ENCODE peak calls at places on chromosomes 16 and 17, in four cellular contexts. Y is prostate gland, Q is GM12892, A is HCT116. O is an unnamed sample.

GRCh38 chr16:77877712-77878111 is 89.3 kb downstream of the VAT1L start:
- DNase-seq in Y (no peak), Q (no peak), A (peak; percentile 56), O (no peak)

GRCh38 chr16:69859105-69859969 is 91.8 kb upstream of the CLEC18A start:
- DNase-seq in Y (no peak), Q (no peak), A (peak; percentile 33), O (no peak)

GRCh38 chr16:17432902-17433576 is 37.7 kb downstream of the XYLT1 start:
- DNase-seq in Y (no peak), Q (no peak), A (no peak), O (no peak)

GRCh38 chr17:73335591-73336503 is 24.0 kb upstream of the CDC42EP4 start:
- DNase-seq in Y (no peak), Q (no peak), A (no peak), O (no peak)

GRCh38 chr17:40419559-40420331 is 2.0 kb upstream of the TOP2A start:
- DNase-seq in Y (no peak), Q (no peak), A (no peak), O (no peak)

GRCh38 chr17:76700627-76701470 is 9.9 kb downstream of the MXRA7 start:
- DNase-seq in Y (peak; percentile 53), Q (no peak), A (no peak), O (peak; percentile 91)

GRCh38 chr16:9040766-9041430 is 50.5 kb upstream of the HAPSTR1 start:
- DNase-seq in Y (no peak), Q (no peak), A (no peak), O (no peak)

GRCh38 chr17:32350662-32351418 is 883 bp downstream of the ZNF207 start:
- DNase-seq in Y (no peak), Q (peak; percentile 23), A (no peak), O (no peak)

GRCh38 chr17:28612936-28613872 is 781 bp downstream of the RSKR start:
- DNase-seq in Y (no peak), Q (no peak), A (no peak), O (no peak)

GRCh38 chr17:78253946-78254672 is 22.7 kb downstream of the TMEM235 start:
- DNase-seq in Y (peak; percentile 77), Q (peak; percentile 83), A (peak; percentile 28), O (peak; percentile 89)

GRCh38 chr17:15494821-15495220 is 27.4 kb upstream of the CDRT4 start:
- DNase-seq in Y (no peak), Q (no peak), A (no peak), O (no peak)

GRCh38 chr17:3722716-3723115 is 987 bp upstream of the HASPIN start:
- DNase-seq in Y (no peak), Q (no peak), A (no peak), O (no peak)

GRCh38 chr17:67449885-67450755 is 73.0 kb downstream of the PITPNC1 start:
- DNase-seq in Y (no peak), Q (no peak), A (no peak), O (no peak)
- TF ChIP-seq POLR2AphosphoS5 in Y (no peak), Q (no peak), A (no peak), O (no peak)

DNA sequence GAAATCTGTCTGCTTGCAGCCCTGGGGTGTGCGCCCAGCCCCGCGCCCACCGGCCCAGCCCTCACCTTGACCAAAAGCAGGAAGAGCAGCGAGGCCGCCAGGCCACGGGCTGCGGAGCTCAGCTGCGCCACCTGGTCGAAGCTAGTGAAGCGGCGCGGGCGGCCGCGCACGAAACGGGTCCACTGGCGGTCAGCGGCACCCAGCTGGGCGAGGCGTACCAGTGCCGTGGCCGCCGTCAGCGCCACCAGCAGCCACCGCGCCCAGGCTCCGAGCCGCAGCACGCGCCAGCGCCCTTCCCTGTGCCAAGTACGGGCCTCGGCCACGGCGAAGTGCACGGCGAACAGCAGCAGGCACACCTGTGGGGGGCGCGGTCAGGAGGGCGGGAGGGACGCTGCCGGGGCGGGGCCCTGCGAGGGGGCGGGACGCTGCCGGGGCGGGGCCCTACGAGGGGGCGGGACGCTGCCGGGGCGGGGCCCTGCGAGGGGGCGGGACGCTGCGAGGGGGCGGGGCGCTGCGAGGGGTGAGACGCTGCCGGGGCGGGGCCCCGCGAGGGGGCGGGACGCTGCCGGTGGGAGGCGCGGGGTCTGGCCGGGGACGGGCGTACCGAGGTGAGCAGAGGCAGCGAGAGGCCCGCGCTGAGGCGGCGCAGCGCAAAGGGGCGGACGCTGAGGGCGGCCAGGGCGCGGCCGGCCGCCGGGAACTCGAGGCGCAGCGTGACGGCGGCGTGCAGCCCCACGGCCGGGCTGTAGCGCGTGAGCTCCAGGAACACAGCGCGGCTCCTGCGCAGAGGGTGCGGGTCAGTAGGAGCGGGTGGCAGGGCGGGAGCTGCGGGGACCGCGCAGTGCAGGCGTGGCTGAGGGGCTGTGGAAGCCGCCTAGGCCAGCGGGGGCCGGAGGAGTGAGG is 43.3 kb downstream of the TSC2 start:
- DNase-seq in Y (peak; percentile 81), Q (no peak), A (peak; percentile 66), O (no peak)
- TF ChIP-seq POLR2AphosphoS5 in Y (no peak), Q (no peak), A (peak; percentile 62), O (peak; percentile 32)

DNA sequence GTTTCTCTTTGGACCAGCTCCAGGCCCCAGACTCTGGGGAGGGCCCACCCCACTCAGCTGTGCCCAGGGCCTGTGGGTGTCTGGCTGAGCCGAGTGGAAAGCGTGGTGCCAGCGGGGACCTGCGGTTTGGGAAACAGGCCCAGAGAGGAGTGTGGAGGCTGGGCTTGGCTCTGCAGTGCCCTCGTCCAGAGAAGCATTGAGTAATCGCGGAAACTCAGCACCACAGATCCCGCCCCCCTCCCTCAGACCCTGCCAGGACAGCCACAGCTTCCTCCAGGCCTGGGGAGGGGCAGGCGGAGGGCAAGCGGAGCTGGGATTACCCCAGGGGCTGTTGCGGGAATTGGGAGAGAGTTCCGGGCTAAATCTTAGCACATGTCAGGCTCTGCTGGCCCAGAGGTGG is 14.6 kb upstream of the PITPNA start:
- DNase-seq in Y (peak; percentile 89), Q (no peak), A (no peak), O (peak; percentile 96)
- TF ChIP-seq POLR2AphosphoS5 in Y (peak; percentile 95), Q (no peak), A (no peak), O (peak; percentile 68)

DNA sequence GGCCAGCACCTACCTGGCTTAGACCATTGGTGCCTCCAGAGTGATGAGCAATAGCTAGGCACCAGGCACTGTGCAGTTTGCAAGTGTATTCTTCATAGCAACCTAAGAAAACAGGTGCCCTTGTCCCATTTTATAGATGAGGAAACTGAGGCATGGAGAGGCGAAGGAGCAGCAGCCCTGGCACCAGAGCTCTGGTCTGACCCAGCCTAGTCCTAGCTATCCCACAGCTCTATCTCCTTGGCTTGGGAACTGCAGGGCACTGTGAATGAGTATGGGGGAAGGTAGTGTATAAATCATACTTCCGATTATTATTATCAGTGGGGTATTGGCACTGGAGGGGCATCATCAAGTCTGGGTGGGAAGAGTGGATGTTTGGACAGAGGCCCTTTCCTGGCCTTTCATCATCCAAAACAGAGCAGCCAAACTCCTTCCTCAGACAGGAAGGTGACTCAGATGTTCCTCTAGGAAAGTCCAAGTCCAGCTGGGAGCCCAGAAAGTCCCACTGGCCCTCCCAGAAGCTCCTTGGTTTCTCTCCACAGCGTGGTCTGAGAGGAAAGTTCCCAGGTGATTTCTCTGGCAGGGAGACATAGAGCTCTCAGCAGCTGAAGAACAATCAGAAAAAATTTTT is 32.0 kb upstream of the PLLP start:
- DNase-seq in Y (no peak), Q (no peak), A (peak; percentile 75), O (peak; percentile 85)
- TF ChIP-seq POLR2AphosphoS5 in Y (peak; percentile 49), Q (no peak), A (peak; percentile 50), O (peak; percentile 51)

DNA sequence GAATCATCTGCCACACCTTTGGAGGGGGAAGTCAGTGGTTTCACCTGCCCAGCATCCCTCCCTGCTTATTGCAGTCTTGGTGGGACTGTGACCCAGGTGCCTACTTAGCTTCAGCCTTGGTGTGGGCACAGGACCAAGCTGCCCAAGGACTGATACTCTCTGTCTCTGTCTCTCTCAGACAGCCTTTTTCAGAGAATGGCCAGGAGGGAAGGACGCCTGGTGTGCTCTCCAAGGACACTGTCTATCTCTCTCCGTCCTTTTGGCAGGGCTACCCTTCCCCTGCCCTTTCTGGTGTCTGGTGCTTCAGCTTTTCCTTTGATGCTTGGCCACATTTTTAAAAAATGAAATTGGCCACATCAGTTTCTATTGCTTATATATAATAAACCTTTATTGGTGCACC is 19.6 kb downstream of the PIK3R6 start:
- DNase-seq in Y (no peak), Q (no peak), A (no peak), O (peak; percentile 4)
- TF ChIP-seq POLR2AphosphoS5 in Y (no peak), Q (no peak), A (no peak), O (no peak)

GRCh38 chr16:73185737-73186136 is 137.8 kb upstream of the ZFHX3 start:
- DNase-seq in Y (no peak), Q (no peak), A (no peak), O (no peak)

GRCh38 chr16:73186752-73187151 is 138.8 kb upstream of the ZFHX3 start:
- DNase-seq in Y (no peak), Q (no peak), A (no peak), O (no peak)

GRCh38 chr16:73179671-73180370 is 131.9 kb upstream of the ZFHX3 start:
- DNase-seq in Y (no peak), Q (no peak), A (no peak), O (peak; percentile 82)

GRCh38 chr16:73187163-73187562 is 139.2 kb upstream of the ZFHX3 start:
- DNase-seq in Y (no peak), Q (no peak), A (no peak), O (no peak)

GRCh38 chr16:73183678-73184092 is 135.8 kb upstream of the ZFHX3 start:
- DNase-seq in Y (no peak), Q (no peak), A (no peak), O (peak; percentile 75)
- TF ChIP-seq POLR2AphosphoS5 in Y (no peak), Q (no peak), A (no peak), O (no peak)

GRCh38 chr17:34638526-34639260 is 59.3 kb downstream of the TMEM132E start:
- DNase-seq in Y (no peak), Q (no peak), A (no peak), O (no peak)

GRCh38 chr17:34641368-34641767 is 62.0 kb downstream of the TMEM132E start:
- DNase-seq in Y (no peak), Q (no peak), A (no peak), O (no peak)

GRCh38 chr17:34637041-34637547 is 57.7 kb downstream of the TMEM132E start:
- DNase-seq in Y (no peak), Q (no peak), A (no peak), O (no peak)

GRCh38 chr17:34637548-34638525 is 58.5 kb downstream of the TMEM132E start:
- DNase-seq in Y (peak; percentile 66), Q (peak; percentile 82), A (peak; percentile 40), O (peak; percentile 82)

DNA sequence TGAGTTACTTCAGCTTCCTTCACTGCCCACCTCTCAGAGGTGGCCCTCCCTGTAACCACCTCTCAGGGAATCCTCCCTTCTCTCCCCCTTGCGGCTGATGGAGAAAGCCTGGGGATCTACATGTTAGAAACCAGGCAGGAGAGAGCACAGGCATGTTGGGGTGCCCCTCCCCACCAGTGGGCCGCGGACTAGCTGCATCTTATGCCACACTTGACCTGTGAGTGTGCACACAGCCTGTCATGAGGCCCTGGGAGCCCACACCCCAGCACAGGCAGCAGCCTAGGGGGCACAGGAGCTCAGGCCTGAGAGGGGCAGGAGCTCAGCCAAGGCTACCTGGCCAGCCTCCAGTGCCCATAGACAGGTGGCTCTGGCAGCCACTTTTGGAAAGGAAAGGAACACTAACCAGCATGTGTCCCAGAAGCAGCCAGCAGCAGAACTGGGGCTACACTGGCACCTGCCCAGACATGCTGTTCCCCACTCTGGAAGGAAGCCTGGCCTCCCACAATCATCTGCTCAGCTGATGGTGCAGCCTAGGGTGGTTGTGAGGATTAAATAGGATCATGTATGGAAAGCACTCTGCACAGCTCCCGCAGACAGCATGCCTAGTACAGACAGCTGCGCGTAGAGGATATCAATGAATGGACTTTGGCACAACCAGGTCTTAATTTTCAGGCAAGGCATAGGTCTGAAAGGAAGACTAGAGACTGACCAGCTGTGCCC is 60.5 kb downstream of the TMEM132E start:
- DNase-seq in Y (no peak), Q (no peak), A (no peak), O (no peak)
- TF ChIP-seq POLR2AphosphoS5 in Y (no peak), Q (no peak), A (no peak), O (no peak)

O was measured in sigmoid colon.